ENCODE peak calls at places on chromosomes 5 and 9, in six cellular contexts. N is left ventricle myocardium superior, I is COR-L47, R is GOT3, W is HCT116, L is neuronal stem cell. C is an unnamed sample.

GRCh38 chr5:143376911-143377838 is 26.3 kb downstream of the NR3C1 start:
- DNase-seq in L (no peak), W (peak; percentile 7), I (no peak), R (no peak), N (no peak), C (no peak)

GRCh38 chr5:61019642-61020041 is 74.6 kb downstream of the NDUFAF2 start:
- DNase-seq in I (no peak), L (no peak), N (no peak), W (no peak), R (no peak), C (no peak)

GRCh38 chr9:137078701-137079400 is 1.5 kb downstream of the UAP1L1 start:
- DNase-seq in L (no peak), R (no peak), W (no peak), I (no peak), N (no peak), C (no peak)

GRCh38 chr5:36054646-36055045 is 12.0 kb downstream of the UGT3A2 start:
- DNase-seq in I (no peak), W (no peak), R (no peak), N (no peak), L (no peak), C (no peak)

GRCh38 chr5:1423901-1424603 is 21.2 kb downstream of the SLC6A3 start:
- DNase-seq in R (no peak), L (no peak), I (no peak), N (peak; percentile 10), W (no peak), C (no peak)

GRCh38 chr9:123776856-123777560 is 152.9 kb downstream of the DENND1A start:
- DNase-seq in I (no peak), W (no peak), R (no peak), N (no peak), L (no peak), C (no peak)

GRCh38 chr5:57805732-57806131 is 323.1 kb upstream of the ACTBL2 start:
- DNase-seq in N (no peak), L (no peak), I (no peak), R (no peak), W (no peak), C (no peak)

GRCh38 chr5:34762321-34762871 is 76.6 kb upstream of the TTC23L start:
- DNase-seq in N (peak; percentile 67), I (no peak), W (no peak), R (no peak), L (no peak), C (no peak)

GRCh38 chr5:123398058-123398728 is 25.0 kb downstream of the CEP120 start:
- DNase-seq in W (no peak), I (no peak), L (no peak), N (no peak), R (no peak), C (no peak)

C was measured in keratinocyte.